ENCODE peak calls at places on chromosomes 3 and 15, in ten cellular contexts. One of them, this sample, is unnamed.

GRCh38 chr3:50124363-50125226 is 30.5 kb upstream of the SEMA3F start:
- DNase-seq in upper lobe of right lung: peak; percentile 61
- DNase-seq in iris pigment epithelial cell: no peak
- DNase-seq in NCI-H2081: no peak
- DNase-seq in AG09309: no peak
- DNase-seq in activated CD4-positive, alpha-beta T cell treated with anti-CD3 and anti-CD28 coated beads, Interleukin-2, amount 50 U/mL, for 24 hours: no peak
- DNase-seq in HCEC 1CT: no peak
- DNase-seq in fibroblast of the aortic adventitia: no peak
- DNase-seq in hypothalamus: no peak
- DNase-seq in activated T-cell treated with anti-CD3 and anti-CD28 coated beads, Interleukin-2, amount 50 U/mL, for 72 hours: no peak
- DNase-seq in this sample: no peak

GRCh38 chr3:24583004-24583403 is 88.4 kb upstream of the THRB start:
- DNase-seq in activated T-cell treated with anti-CD3 and anti-CD28 coated beads, Interleukin-2, amount 50 U/mL, for 72 hours: no peak
- DNase-seq in hypothalamus: no peak
- DNase-seq in activated CD4-positive, alpha-beta T cell treated with anti-CD3 and anti-CD28 coated beads, Interleukin-2, amount 50 U/mL, for 24 hours: no peak
- DNase-seq in AG09309: no peak
- DNase-seq in upper lobe of right lung: no peak
- DNase-seq in iris pigment epithelial cell: peak; percentile 44
- DNase-seq in fibroblast of the aortic adventitia: peak; percentile 16
- DNase-seq in NCI-H2081: no peak
- DNase-seq in HCEC 1CT: peak; percentile 21
- DNase-seq in this sample: no peak

GRCh38 chr3:192884831-192885356 is 32.8 kb downstream of the MB21D2 start:
- DNase-seq in activated T-cell treated with anti-CD3 and anti-CD28 coated beads, Interleukin-2, amount 50 U/mL, for 72 hours: no peak
- DNase-seq in fibroblast of the aortic adventitia: peak; percentile 59
- DNase-seq in upper lobe of right lung: no peak
- DNase-seq in HCEC 1CT: peak; percentile 83
- DNase-seq in hypothalamus: no peak
- DNase-seq in iris pigment epithelial cell: peak; percentile 83
- DNase-seq in NCI-H2081: no peak
- DNase-seq in AG09309: no peak
- DNase-seq in activated CD4-positive, alpha-beta T cell treated with anti-CD3 and anti-CD28 coated beads, Interleukin-2, amount 50 U/mL, for 24 hours: no peak
- DNase-seq in this sample: peak; percentile 66

GRCh38 chr3:143016321-143016972 is 15.1 kb downstream of the U2SURP start:
- DNase-seq in upper lobe of right lung: no peak
- DNase-seq in iris pigment epithelial cell: no peak
- DNase-seq in hypothalamus: no peak
- DNase-seq in HCEC 1CT: peak; percentile 18
- DNase-seq in NCI-H2081: peak; percentile 17
- DNase-seq in activated T-cell treated with anti-CD3 and anti-CD28 coated beads, Interleukin-2, amount 50 U/mL, for 72 hours: no peak
- DNase-seq in AG09309: no peak
- DNase-seq in activated CD4-positive, alpha-beta T cell treated with anti-CD3 and anti-CD28 coated beads, Interleukin-2, amount 50 U/mL, for 24 hours: no peak
- DNase-seq in fibroblast of the aortic adventitia: no peak
- DNase-seq in this sample: peak; percentile 13

GRCh38 chr3:136396916-136397315 is 146.8 kb downstream of the PCCB start:
- DNase-seq in HCEC 1CT: peak; percentile 35
- DNase-seq in AG09309: no peak
- DNase-seq in hypothalamus: no peak
- DNase-seq in activated T-cell treated with anti-CD3 and anti-CD28 coated beads, Interleukin-2, amount 50 U/mL, for 72 hours: no peak
- DNase-seq in NCI-H2081: no peak
- DNase-seq in upper lobe of right lung: no peak
- DNase-seq in fibroblast of the aortic adventitia: no peak
- DNase-seq in iris pigment epithelial cell: peak; percentile 32
- DNase-seq in activated CD4-positive, alpha-beta T cell treated with anti-CD3 and anti-CD28 coated beads, Interleukin-2, amount 50 U/mL, for 24 hours: no peak
- DNase-seq in this sample: peak; percentile 61

GRCh38 chr3:187958432-187959003 is 195.4 kb upstream of the LPP start:
- DNase-seq in iris pigment epithelial cell: no peak
- DNase-seq in HCEC 1CT: no peak
- DNase-seq in NCI-H2081: no peak
- DNase-seq in fibroblast of the aortic adventitia: no peak
- DNase-seq in activated CD4-positive, alpha-beta T cell treated with anti-CD3 and anti-CD28 coated beads, Interleukin-2, amount 50 U/mL, for 24 hours: peak; percentile 42
- DNase-seq in activated T-cell treated with anti-CD3 and anti-CD28 coated beads, Interleukin-2, amount 50 U/mL, for 72 hours: peak; percentile 37
- DNase-seq in AG09309: no peak
- DNase-seq in hypothalamus: no peak
- DNase-seq in upper lobe of right lung: no peak
- DNase-seq in this sample: no peak

GRCh38 chr3:53939081-53939582 is 47.5 kb upstream of the SELENOK start:
- DNase-seq in HCEC 1CT: no peak
- DNase-seq in activated T-cell treated with anti-CD3 and anti-CD28 coated beads, Interleukin-2, amount 50 U/mL, for 72 hours: no peak
- DNase-seq in upper lobe of right lung: no peak
- DNase-seq in iris pigment epithelial cell: no peak
- DNase-seq in NCI-H2081: no peak
- DNase-seq in fibroblast of the aortic adventitia: no peak
- DNase-seq in activated CD4-positive, alpha-beta T cell treated with anti-CD3 and anti-CD28 coated beads, Interleukin-2, amount 50 U/mL, for 24 hours: no peak
- DNase-seq in hypothalamus: no peak
- DNase-seq in AG09309: no peak
- DNase-seq in this sample: peak; percentile 84

GRCh38 chr3:171967932-171968678 is 71.3 kb upstream of the FNDC3B start:
- DNase-seq in iris pigment epithelial cell: peak; percentile 68
- DNase-seq in activated T-cell treated with anti-CD3 and anti-CD28 coated beads, Interleukin-2, amount 50 U/mL, for 72 hours: no peak
- DNase-seq in fibroblast of the aortic adventitia: peak; percentile 96
- DNase-seq in NCI-H2081: no peak
- DNase-seq in AG09309: peak; percentile 87
- DNase-seq in upper lobe of right lung: no peak
- DNase-seq in HCEC 1CT: no peak
- DNase-seq in hypothalamus: no peak
- DNase-seq in activated CD4-positive, alpha-beta T cell treated with anti-CD3 and anti-CD28 coated beads, Interleukin-2, amount 50 U/mL, for 24 hours: no peak
- DNase-seq in this sample: peak; percentile 76

GRCh38 chr3:72665701-72666443 is 182.4 kb downstream of the SHQ1 start:
- DNase-seq in activated CD4-positive, alpha-beta T cell treated with anti-CD3 and anti-CD28 coated beads, Interleukin-2, amount 50 U/mL, for 24 hours: peak; percentile 40
- DNase-seq in AG09309: no peak
- DNase-seq in NCI-H2081: no peak
- DNase-seq in hypothalamus: no peak
- DNase-seq in upper lobe of right lung: no peak
- DNase-seq in iris pigment epithelial cell: peak; percentile 21
- DNase-seq in activated T-cell treated with anti-CD3 and anti-CD28 coated beads, Interleukin-2, amount 50 U/mL, for 72 hours: peak; percentile 62
- DNase-seq in fibroblast of the aortic adventitia: no peak
- DNase-seq in HCEC 1CT: peak; percentile 32
- DNase-seq in this sample: peak; percentile 17

GRCh38 chr3:55683666-55684270 is 196.7 kb upstream of the WNT5A start:
- DNase-seq in fibroblast of the aortic adventitia: no peak
- DNase-seq in NCI-H2081: no peak
- DNase-seq in HCEC 1CT: no peak
- DNase-seq in iris pigment epithelial cell: peak; percentile 31
- DNase-seq in upper lobe of right lung: no peak
- DNase-seq in AG09309: no peak
- DNase-seq in activated CD4-positive, alpha-beta T cell treated with anti-CD3 and anti-CD28 coated beads, Interleukin-2, amount 50 U/mL, for 24 hours: no peak
- DNase-seq in activated T-cell treated with anti-CD3 and anti-CD28 coated beads, Interleukin-2, amount 50 U/mL, for 72 hours: no peak
- DNase-seq in hypothalamus: no peak
- DNase-seq in this sample: peak; percentile 50

GRCh38 chr15:63014578-63014977 is 28.0 kb upstream of the TPM1 start:
- DNase-seq in AG09309: no peak
- DNase-seq in iris pigment epithelial cell: no peak
- DNase-seq in hypothalamus: no peak
- DNase-seq in NCI-H2081: no peak
- DNase-seq in HCEC 1CT: no peak
- DNase-seq in activated T-cell treated with anti-CD3 and anti-CD28 coated beads, Interleukin-2, amount 50 U/mL, for 72 hours: no peak
- DNase-seq in upper lobe of right lung: no peak
- DNase-seq in activated CD4-positive, alpha-beta T cell treated with anti-CD3 and anti-CD28 coated beads, Interleukin-2, amount 50 U/mL, for 24 hours: no peak
- DNase-seq in fibroblast of the aortic adventitia: no peak
- DNase-seq in this sample: no peak

GRCh38 chr3:193190387-193190786 is 50.6 kb upstream of the PLAAT1 start:
- DNase-seq in activated CD4-positive, alpha-beta T cell treated with anti-CD3 and anti-CD28 coated beads, Interleukin-2, amount 50 U/mL, for 24 hours: no peak
- DNase-seq in NCI-H2081: peak; percentile 74
- DNase-seq in fibroblast of the aortic adventitia: no peak
- DNase-seq in iris pigment epithelial cell: peak; percentile 14
- DNase-seq in upper lobe of right lung: no peak
- DNase-seq in hypothalamus: no peak
- DNase-seq in activated T-cell treated with anti-CD3 and anti-CD28 coated beads, Interleukin-2, amount 50 U/mL, for 72 hours: no peak
- DNase-seq in AG09309: no peak
- DNase-seq in HCEC 1CT: no peak
- DNase-seq in this sample: peak; percentile 10

GRCh38 chr15:75751116-75751875 is 38.6 kb upstream of the CSPG4 start:
- DNase-seq in activated T-cell treated with anti-CD3 and anti-CD28 coated beads, Interleukin-2, amount 50 U/mL, for 72 hours: no peak
- DNase-seq in iris pigment epithelial cell: no peak
- DNase-seq in upper lobe of right lung: peak; percentile 60
- DNase-seq in HCEC 1CT: no peak
- DNase-seq in hypothalamus: no peak
- DNase-seq in fibroblast of the aortic adventitia: no peak
- DNase-seq in activated CD4-positive, alpha-beta T cell treated with anti-CD3 and anti-CD28 coated beads, Interleukin-2, amount 50 U/mL, for 24 hours: no peak
- DNase-seq in AG09309: no peak
- DNase-seq in NCI-H2081: no peak
- DNase-seq in this sample: no peak

GRCh38 chr15:70880781-70881180 is 11.5 kb downstream of the THAP10 start:
- DNase-seq in NCI-H2081: no peak
- DNase-seq in activated CD4-positive, alpha-beta T cell treated with anti-CD3 and anti-CD28 coated beads, Interleukin-2, amount 50 U/mL, for 24 hours: no peak
- DNase-seq in upper lobe of right lung: no peak
- DNase-seq in HCEC 1CT: peak; percentile 59
- DNase-seq in fibroblast of the aortic adventitia: no peak
- DNase-seq in activated T-cell treated with anti-CD3 and anti-CD28 coated beads, Interleukin-2, amount 50 U/mL, for 72 hours: no peak
- DNase-seq in iris pigment epithelial cell: peak; percentile 75
- DNase-seq in AG09309: no peak
- DNase-seq in hypothalamus: no peak
- DNase-seq in this sample: peak; percentile 29

GRCh38 chr3:81887448-81887847 is 126.0 kb upstream of the GBE1 start:
- DNase-seq in activated T-cell treated with anti-CD3 and anti-CD28 coated beads, Interleukin-2, amount 50 U/mL, for 72 hours: no peak
- DNase-seq in hypothalamus: no peak
- DNase-seq in AG09309: no peak
- DNase-seq in iris pigment epithelial cell: no peak
- DNase-seq in NCI-H2081: no peak
- DNase-seq in upper lobe of right lung: no peak
- DNase-seq in fibroblast of the aortic adventitia: no peak
- DNase-seq in HCEC 1CT: no peak
- DNase-seq in activated CD4-positive, alpha-beta T cell treated with anti-CD3 and anti-CD28 coated beads, Interleukin-2, amount 50 U/mL, for 24 hours: no peak
- DNase-seq in this sample: no peak

GRCh38 chr3:33982269-33982798 is 183.9 kb downstream of the PDCD6IP start:
- DNase-seq in NCI-H2081: no peak
- DNase-seq in iris pigment epithelial cell: peak; percentile 42
- DNase-seq in HCEC 1CT: peak; percentile 26
- DNase-seq in hypothalamus: no peak
- DNase-seq in AG09309: no peak
- DNase-seq in upper lobe of right lung: no peak
- DNase-seq in fibroblast of the aortic adventitia: no peak
- DNase-seq in activated CD4-positive, alpha-beta T cell treated with anti-CD3 and anti-CD28 coated beads, Interleukin-2, amount 50 U/mL, for 24 hours: no peak
- DNase-seq in activated T-cell treated with anti-CD3 and anti-CD28 coated beads, Interleukin-2, amount 50 U/mL, for 72 hours: no peak
- DNase-seq in this sample: no peak

GRCh38 chr3:195870442-195870841 is 37.9 kb downstream of the TNK2 start:
- DNase-seq in NCI-H2081: no peak
- DNase-seq in activated CD4-positive, alpha-beta T cell treated with anti-CD3 and anti-CD28 coated beads, Interleukin-2, amount 50 U/mL, for 24 hours: no peak
- DNase-seq in iris pigment epithelial cell: peak; percentile 25
- DNase-seq in AG09309: no peak
- DNase-seq in hypothalamus: no peak
- DNase-seq in HCEC 1CT: peak; percentile 40
- DNase-seq in activated T-cell treated with anti-CD3 and anti-CD28 coated beads, Interleukin-2, amount 50 U/mL, for 72 hours: no peak
- DNase-seq in upper lobe of right lung: no peak
- DNase-seq in fibroblast of the aortic adventitia: no peak
- DNase-seq in this sample: no peak

GRCh38 chr3:85821130-85821756 is 862.5 kb downstream of the CADM2 start:
- DNase-seq in HCEC 1CT: no peak
- DNase-seq in fibroblast of the aortic adventitia: no peak
- DNase-seq in NCI-H2081: peak; percentile 41
- DNase-seq in hypothalamus: no peak
- DNase-seq in activated CD4-positive, alpha-beta T cell treated with anti-CD3 and anti-CD28 coated beads, Interleukin-2, amount 50 U/mL, for 24 hours: no peak
- DNase-seq in upper lobe of right lung: no peak
- DNase-seq in AG09309: no peak
- DNase-seq in activated T-cell treated with anti-CD3 and anti-CD28 coated beads, Interleukin-2, amount 50 U/mL, for 72 hours: no peak
- DNase-seq in iris pigment epithelial cell: peak; percentile 27
- DNase-seq in this sample: no peak

GRCh38 chr15:60128000-60128376 is 123.9 kb downstream of the FOXB1 start:
- DNase-seq in HCEC 1CT: no peak
- DNase-seq in upper lobe of right lung: no peak
- DNase-seq in fibroblast of the aortic adventitia: no peak
- DNase-seq in hypothalamus: no peak
- DNase-seq in AG09309: no peak
- DNase-seq in iris pigment epithelial cell: no peak
- DNase-seq in activated T-cell treated with anti-CD3 and anti-CD28 coated beads, Interleukin-2, amount 50 U/mL, for 72 hours: no peak
- DNase-seq in NCI-H2081: no peak
- DNase-seq in activated CD4-positive, alpha-beta T cell treated with anti-CD3 and anti-CD28 coated beads, Interleukin-2, amount 50 U/mL, for 24 hours: no peak
- DNase-seq in this sample: peak; percentile 27

GRCh38 chr3:43707266-43707665 is 16.5 kb downstream of the ABHD5 start:
- DNase-seq in fibroblast of the aortic adventitia: peak; percentile 54
- DNase-seq in activated T-cell treated with anti-CD3 and anti-CD28 coated beads, Interleukin-2, amount 50 U/mL, for 72 hours: no peak
- DNase-seq in iris pigment epithelial cell: peak; percentile 53
- DNase-seq in hypothalamus: no peak
- DNase-seq in AG09309: no peak
- DNase-seq in upper lobe of right lung: no peak
- DNase-seq in NCI-H2081: no peak
- DNase-seq in activated CD4-positive, alpha-beta T cell treated with anti-CD3 and anti-CD28 coated beads, Interleukin-2, amount 50 U/mL, for 24 hours: no peak
- DNase-seq in HCEC 1CT: no peak
- DNase-seq in this sample: no peak

GRCh38 chr3:160210799-160211221 is 14.4 kb upstream of the C3orf80 start:
- DNase-seq in activated T-cell treated with anti-CD3 and anti-CD28 coated beads, Interleukin-2, amount 50 U/mL, for 72 hours: no peak
- DNase-seq in iris pigment epithelial cell: peak; percentile 80
- DNase-seq in NCI-H2081: peak; percentile 34
- DNase-seq in AG09309: peak; percentile 28
- DNase-seq in hypothalamus: no peak
- DNase-seq in HCEC 1CT: peak; percentile 70
- DNase-seq in activated CD4-positive, alpha-beta T cell treated with anti-CD3 and anti-CD28 coated beads, Interleukin-2, amount 50 U/mL, for 24 hours: no peak
- DNase-seq in fibroblast of the aortic adventitia: peak; percentile 82
- DNase-seq in upper lobe of right lung: no peak
- DNase-seq in this sample: peak; percentile 78

GRCh38 chr3:99666201-99666600 is 27.8 kb downstream of the COL8A1 start:
- DNase-seq in activated CD4-positive, alpha-beta T cell treated with anti-CD3 and anti-CD28 coated beads, Interleukin-2, amount 50 U/mL, for 24 hours: no peak
- DNase-seq in upper lobe of right lung: no peak
- DNase-seq in hypothalamus: no peak
- DNase-seq in AG09309: no peak
- DNase-seq in activated T-cell treated with anti-CD3 and anti-CD28 coated beads, Interleukin-2, amount 50 U/mL, for 72 hours: no peak
- DNase-seq in fibroblast of the aortic adventitia: peak; percentile 42
- DNase-seq in NCI-H2081: no peak
- DNase-seq in iris pigment epithelial cell: peak; percentile 82
- DNase-seq in HCEC 1CT: peak; percentile 61
- DNase-seq in this sample: peak; percentile 64

GRCh38 chr3:134076816-134077215 is 47.1 kb upstream of the SLCO2A1 start:
- DNase-seq in iris pigment epithelial cell: no peak
- DNase-seq in AG09309: no peak
- DNase-seq in hypothalamus: no peak
- DNase-seq in fibroblast of the aortic adventitia: no peak
- DNase-seq in HCEC 1CT: no peak
- DNase-seq in upper lobe of right lung: no peak
- DNase-seq in activated T-cell treated with anti-CD3 and anti-CD28 coated beads, Interleukin-2, amount 50 U/mL, for 72 hours: no peak
- DNase-seq in NCI-H2081: no peak
- DNase-seq in activated CD4-positive, alpha-beta T cell treated with anti-CD3 and anti-CD28 coated beads, Interleukin-2, amount 50 U/mL, for 24 hours: no peak
- DNase-seq in this sample: no peak

GRCh38 chr3:13150624-13151023 is 77.4 kb upstream of the IQSEC1 start:
- DNase-seq in activated CD4-positive, alpha-beta T cell treated with anti-CD3 and anti-CD28 coated beads, Interleukin-2, amount 50 U/mL, for 24 hours: no peak
- DNase-seq in hypothalamus: no peak
- DNase-seq in iris pigment epithelial cell: no peak
- DNase-seq in activated T-cell treated with anti-CD3 and anti-CD28 coated beads, Interleukin-2, amount 50 U/mL, for 72 hours: no peak
- DNase-seq in AG09309: no peak
- DNase-seq in NCI-H2081: no peak
- DNase-seq in upper lobe of right lung: peak; percentile 35
- DNase-seq in fibroblast of the aortic adventitia: no peak
- DNase-seq in HCEC 1CT: no peak
- DNase-seq in this sample: no peak

GRCh38 chr3:72306800-72307341 is 521.9 kb upstream of the PROK2 start:
- DNase-seq in iris pigment epithelial cell: peak; percentile 34
- DNase-seq in fibroblast of the aortic adventitia: peak; percentile 24
- DNase-seq in activated CD4-positive, alpha-beta T cell treated with anti-CD3 and anti-CD28 coated beads, Interleukin-2, amount 50 U/mL, for 24 hours: no peak
- DNase-seq in AG09309: no peak
- DNase-seq in upper lobe of right lung: no peak
- DNase-seq in NCI-H2081: peak; percentile 87
- DNase-seq in HCEC 1CT: no peak
- DNase-seq in activated T-cell treated with anti-CD3 and anti-CD28 coated beads, Interleukin-2, amount 50 U/mL, for 72 hours: no peak
- DNase-seq in hypothalamus: no peak
- DNase-seq in this sample: no peak

GRCh38 chr3:72352176-72352575 is 496.1 kb downstream of the SHQ1 start:
- DNase-seq in fibroblast of the aortic adventitia: no peak
- DNase-seq in HCEC 1CT: no peak
- DNase-seq in activated CD4-positive, alpha-beta T cell treated with anti-CD3 and anti-CD28 coated beads, Interleukin-2, amount 50 U/mL, for 24 hours: no peak
- DNase-seq in activated T-cell treated with anti-CD3 and anti-CD28 coated beads, Interleukin-2, amount 50 U/mL, for 72 hours: no peak
- DNase-seq in hypothalamus: no peak
- DNase-seq in iris pigment epithelial cell: no peak
- DNase-seq in upper lobe of right lung: no peak
- DNase-seq in NCI-H2081: no peak
- DNase-seq in AG09309: no peak
- DNase-seq in this sample: no peak

GRCh38 chr3:39378092-39378491 is 5.1 kb upstream of the SLC25A38 start:
- DNase-seq in upper lobe of right lung: no peak
- DNase-seq in activated T-cell treated with anti-CD3 and anti-CD28 coated beads, Interleukin-2, amount 50 U/mL, for 72 hours: peak; percentile 59
- DNase-seq in AG09309: no peak
- DNase-seq in iris pigment epithelial cell: peak; percentile 39
- DNase-seq in HCEC 1CT: peak; percentile 12
- DNase-seq in hypothalamus: no peak
- DNase-seq in activated CD4-positive, alpha-beta T cell treated with anti-CD3 and anti-CD28 coated beads, Interleukin-2, amount 50 U/mL, for 24 hours: peak; percentile 45
- DNase-seq in NCI-H2081: no peak
- DNase-seq in fibroblast of the aortic adventitia: peak; percentile 22
- DNase-seq in this sample: peak; percentile 28

GRCh38 chr15:84828433-84828908 is 11.3 kb downstream of the ALPK3 start:
- DNase-seq in iris pigment epithelial cell: no peak
- DNase-seq in NCI-H2081: no peak
- DNase-seq in upper lobe of right lung: no peak
- DNase-seq in hypothalamus: no peak
- DNase-seq in activated T-cell treated with anti-CD3 and anti-CD28 coated beads, Interleukin-2, amount 50 U/mL, for 72 hours: no peak
- DNase-seq in HCEC 1CT: no peak
- DNase-seq in activated CD4-positive, alpha-beta T cell treated with anti-CD3 and anti-CD28 coated beads, Interleukin-2, amount 50 U/mL, for 24 hours: no peak
- DNase-seq in fibroblast of the aortic adventitia: peak; percentile 28
- DNase-seq in AG09309: no peak
- DNase-seq in this sample: peak; percentile 30